ENCODE peak calls at places on chromosomes 4 and X, in ten cellular contexts. One of them, this sample, is unnamed.

GRCh38 chr4:161133877-161134276 is 1029.9 kb downstream of the FSTL5 start:
- DNase-seq in thoracic aorta: no peak
- DNase-seq in BJ: no peak
- DNase-seq in mucosa of descending colon: no peak
- DNase-seq in psoas muscle: no peak
- DNase-seq in BE2C: no peak
- DNase-seq in right lobe of liver: no peak
- DNase-seq in esophagus squamous epithelium: no peak
- DNase-seq in GM13976: no peak
- DNase-seq in CD4-positive, alpha-beta T cell: no peak
- DNase-seq in this sample: no peak

GRCh38 chr4:55181606-55182005 is 56.2 kb upstream of the KDR start:
- DNase-seq in BE2C: no peak
- DNase-seq in right lobe of liver: no peak
- DNase-seq in GM13976: no peak
- DNase-seq in CD4-positive, alpha-beta T cell: no peak
- DNase-seq in mucosa of descending colon: no peak
- DNase-seq in thoracic aorta: no peak
- DNase-seq in psoas muscle: no peak
- DNase-seq in esophagus squamous epithelium: no peak
- DNase-seq in BJ: no peak
- DNase-seq in this sample: no peak

GRCh38 chr4:154487144-154487543 is 4.5 kb downstream of the DCHS2 start:
- DNase-seq in esophagus squamous epithelium: no peak
- DNase-seq in thoracic aorta: no peak
- DNase-seq in right lobe of liver: no peak
- DNase-seq in mucosa of descending colon: no peak
- DNase-seq in GM13976: no peak
- DNase-seq in BJ: no peak
- DNase-seq in CD4-positive, alpha-beta T cell: no peak
- DNase-seq in psoas muscle: peak; percentile 54
- DNase-seq in BE2C: no peak
- DNase-seq in this sample: no peak

GRCh38 chrX:45623266-45623665 is 422.6 kb upstream of the DIPK2B start:
- DNase-seq in right lobe of liver: no peak
- DNase-seq in CD4-positive, alpha-beta T cell: no peak
- DNase-seq in esophagus squamous epithelium: no peak
- DNase-seq in BJ: peak; percentile 90
- DNase-seq in mucosa of descending colon: no peak
- DNase-seq in GM13976: no peak
- DNase-seq in BE2C: no peak
- DNase-seq in psoas muscle: no peak
- DNase-seq in thoracic aorta: no peak
- DNase-seq in this sample: no peak

GRCh38 chr4:168852933-168853713 is 156.9 kb downstream of the CBR4 start:
- DNase-seq in thoracic aorta: no peak
- DNase-seq in right lobe of liver: no peak
- DNase-seq in BE2C: no peak
- DNase-seq in BJ: no peak
- DNase-seq in GM13976: no peak
- DNase-seq in CD4-positive, alpha-beta T cell: no peak
- DNase-seq in esophagus squamous epithelium: no peak
- DNase-seq in psoas muscle: no peak
- DNase-seq in mucosa of descending colon: no peak
- DNase-seq in this sample: peak; percentile 29

GRCh38 chr4:7736436-7737267 is 203.0 kb downstream of the AFAP1 start:
- DNase-seq in right lobe of liver: no peak
- DNase-seq in thoracic aorta: no peak
- DNase-seq in mucosa of descending colon: no peak
- DNase-seq in BE2C: no peak
- DNase-seq in esophagus squamous epithelium: no peak
- DNase-seq in CD4-positive, alpha-beta T cell: no peak
- DNase-seq in psoas muscle: peak; percentile 29
- DNase-seq in BJ: no peak
- DNase-seq in GM13976: no peak
- DNase-seq in this sample: no peak

GRCh38 chr4:53280846-53281245 is 85.0 kb downstream of the SCFD2 start:
- DNase-seq in psoas muscle: no peak
- DNase-seq in esophagus squamous epithelium: no peak
- DNase-seq in BJ: no peak
- DNase-seq in right lobe of liver: no peak
- DNase-seq in CD4-positive, alpha-beta T cell: no peak
- DNase-seq in BE2C: no peak
- DNase-seq in thoracic aorta: no peak
- DNase-seq in GM13976: no peak
- DNase-seq in mucosa of descending colon: no peak
- DNase-seq in this sample: no peak

GRCh38 chr4:1244081-1244977 is 4.6 kb downstream of the CTBP1 start:
- DNase-seq in CD4-positive, alpha-beta T cell: no peak
- DNase-seq in esophagus squamous epithelium: no peak
- DNase-seq in BJ: no peak
- DNase-seq in psoas muscle: peak; percentile 75
- DNase-seq in right lobe of liver: peak; percentile 58
- DNase-seq in thoracic aorta: no peak
- DNase-seq in GM13976: peak; percentile 18
- DNase-seq in BE2C: peak; percentile 10
- DNase-seq in mucosa of descending colon: peak; percentile 51
- DNase-seq in this sample: no peak

GRCh38 chrX:10984213-10984612 is 126.9 kb upstream of the HCCS start:
- DNase-seq in CD4-positive, alpha-beta T cell: no peak
- DNase-seq in right lobe of liver: no peak
- DNase-seq in BE2C: no peak
- DNase-seq in mucosa of descending colon: no peak
- DNase-seq in GM13976: no peak
- DNase-seq in psoas muscle: no peak
- DNase-seq in esophagus squamous epithelium: no peak
- DNase-seq in thoracic aorta: no peak
- DNase-seq in BJ: no peak
- DNase-seq in this sample: no peak

GRCh38 chr4:88143504-88143903 is 14.9 kb downstream of the ABCG2 start:
- DNase-seq in mucosa of descending colon: no peak
- DNase-seq in CD4-positive, alpha-beta T cell: no peak
- DNase-seq in esophagus squamous epithelium: no peak
- DNase-seq in GM13976: no peak
- DNase-seq in right lobe of liver: no peak
- DNase-seq in thoracic aorta: no peak
- DNase-seq in psoas muscle: no peak
- DNase-seq in BE2C: no peak
- DNase-seq in BJ: no peak
- DNase-seq in this sample: no peak

GRCh38 chr4:76550966-76551780 is 116.1 kb downstream of the SHROOM3 start:
- DNase-seq in right lobe of liver: no peak
- DNase-seq in BJ: no peak
- DNase-seq in BE2C: no peak
- DNase-seq in GM13976: no peak
- DNase-seq in mucosa of descending colon: no peak
- DNase-seq in thoracic aorta: no peak
- DNase-seq in esophagus squamous epithelium: no peak
- DNase-seq in CD4-positive, alpha-beta T cell: no peak
- DNase-seq in psoas muscle: no peak
- DNase-seq in this sample: no peak

GRCh38 chr4:8284391-8284790 is 14.8 kb downstream of the HTRA3 start:
- DNase-seq in thoracic aorta: no peak
- DNase-seq in psoas muscle: peak; percentile 43
- DNase-seq in esophagus squamous epithelium: no peak
- DNase-seq in CD4-positive, alpha-beta T cell: no peak
- DNase-seq in right lobe of liver: no peak
- DNase-seq in GM13976: no peak
- DNase-seq in mucosa of descending colon: no peak
- DNase-seq in BJ: no peak
- DNase-seq in BE2C: no peak
- DNase-seq in this sample: no peak

GRCh38 chr4:126411047-126411446 is 1096.3 kb downstream of the FAT4 start:
- DNase-seq in BE2C: no peak
- DNase-seq in esophagus squamous epithelium: no peak
- DNase-seq in psoas muscle: no peak
- DNase-seq in right lobe of liver: no peak
- DNase-seq in mucosa of descending colon: no peak
- DNase-seq in CD4-positive, alpha-beta T cell: no peak
- DNase-seq in BJ: no peak
- DNase-seq in thoracic aorta: no peak
- DNase-seq in GM13976: no peak
- DNase-seq in this sample: no peak

GRCh38 chr4:186067757-186068385 is 1.1 kb upstream of the TLR3 start:
- DNase-seq in psoas muscle: peak; percentile 56
- DNase-seq in CD4-positive, alpha-beta T cell: no peak
- DNase-seq in esophagus squamous epithelium: peak; percentile 2
- DNase-seq in thoracic aorta: no peak
- DNase-seq in BE2C: peak; percentile 49
- DNase-seq in BJ: no peak
- DNase-seq in right lobe of liver: peak; percentile 66
- DNase-seq in mucosa of descending colon: peak; percentile 64
- DNase-seq in GM13976: no peak
- DNase-seq in this sample: peak; percentile 38

GRCh38 chr4:54658321-54659093 is 750 bp downstream of the KIT start:
- DNase-seq in GM13976: peak; percentile 54
- DNase-seq in BE2C: peak; percentile 55
- DNase-seq in BJ: no peak
- DNase-seq in esophagus squamous epithelium: no peak
- DNase-seq in psoas muscle: peak; percentile 56
- DNase-seq in CD4-positive, alpha-beta T cell: no peak
- DNase-seq in right lobe of liver: peak; percentile 49
- DNase-seq in mucosa of descending colon: peak; percentile 70
- DNase-seq in thoracic aorta: no peak
- DNase-seq in this sample: peak; percentile 33

GRCh38 chrX:147848543-147849448 is 62.9 kb upstream of the FMR1 start:
- DNase-seq in thoracic aorta: no peak
- DNase-seq in mucosa of descending colon: no peak
- DNase-seq in BE2C: no peak
- DNase-seq in esophagus squamous epithelium: no peak
- DNase-seq in BJ: no peak
- DNase-seq in CD4-positive, alpha-beta T cell: no peak
- DNase-seq in right lobe of liver: no peak
- DNase-seq in GM13976: no peak
- DNase-seq in psoas muscle: no peak
- DNase-seq in this sample: no peak

GRCh38 chr4:148834804-148835598 is 392.8 kb upstream of the NR3C2 start:
- DNase-seq in BJ: peak; percentile 1
- DNase-seq in GM13976: no peak
- DNase-seq in mucosa of descending colon: no peak
- DNase-seq in psoas muscle: no peak
- DNase-seq in right lobe of liver: no peak
- DNase-seq in CD4-positive, alpha-beta T cell: no peak
- DNase-seq in esophagus squamous epithelium: no peak
- DNase-seq in BE2C: peak; percentile 58
- DNase-seq in thoracic aorta: no peak
- DNase-seq in this sample: no peak

GRCh38 chr4:3342182-3342854 is 49.5 kb downstream of the RGS12 start:
- DNase-seq in CD4-positive, alpha-beta T cell: no peak
- DNase-seq in thoracic aorta: no peak
- DNase-seq in GM13976: no peak
- DNase-seq in BJ: peak; percentile 26
- DNase-seq in esophagus squamous epithelium: no peak
- DNase-seq in BE2C: no peak
- DNase-seq in right lobe of liver: no peak
- DNase-seq in psoas muscle: no peak
- DNase-seq in mucosa of descending colon: no peak
- DNase-seq in this sample: no peak

GRCh38 chr4:145951931-145952330 is 13.3 kb upstream of the ZNF827 start:
- DNase-seq in esophagus squamous epithelium: no peak
- DNase-seq in BJ: no peak
- DNase-seq in mucosa of descending colon: no peak
- DNase-seq in psoas muscle: no peak
- DNase-seq in BE2C: no peak
- DNase-seq in GM13976: no peak
- DNase-seq in thoracic aorta: no peak
- DNase-seq in CD4-positive, alpha-beta T cell: no peak
- DNase-seq in right lobe of liver: no peak
- DNase-seq in this sample: no peak

GRCh38 chr4:8303485-8304281 is 34.1 kb downstream of the HTRA3 start:
- DNase-seq in psoas muscle: peak; percentile 42
- DNase-seq in esophagus squamous epithelium: no peak
- DNase-seq in BE2C: peak; percentile 29
- DNase-seq in right lobe of liver: no peak
- DNase-seq in mucosa of descending colon: no peak
- DNase-seq in GM13976: no peak
- DNase-seq in thoracic aorta: no peak
- DNase-seq in BJ: peak; percentile 51
- DNase-seq in CD4-positive, alpha-beta T cell: no peak
- DNase-seq in this sample: no peak

GRCh38 chrX:9940397-9940796 is 26.8 kb upstream of the CLDN34 start:
- DNase-seq in GM13976: no peak
- DNase-seq in BE2C: no peak
- DNase-seq in mucosa of descending colon: no peak
- DNase-seq in thoracic aorta: no peak
- DNase-seq in psoas muscle: no peak
- DNase-seq in BJ: peak; percentile 13
- DNase-seq in esophagus squamous epithelium: no peak
- DNase-seq in right lobe of liver: no peak
- DNase-seq in CD4-positive, alpha-beta T cell: no peak
- DNase-seq in this sample: no peak

GRCh38 chr4:118981839-118982381 is 93.3 kb downstream of the SYNPO2 start:
- DNase-seq in mucosa of descending colon: no peak
- DNase-seq in GM13976: peak; percentile 66
- DNase-seq in BJ: peak; percentile 88
- DNase-seq in BE2C: peak; percentile 72
- DNase-seq in esophagus squamous epithelium: no peak
- DNase-seq in psoas muscle: no peak
- DNase-seq in right lobe of liver: peak; percentile 23
- DNase-seq in thoracic aorta: peak; percentile 43
- DNase-seq in CD4-positive, alpha-beta T cell: peak; percentile 8
- DNase-seq in this sample: peak; percentile 65
- TF ChIP-seq CTCF in mucosa of descending colon: peak; percentile 42
- TF ChIP-seq CTCF in GM13976: peak; percentile 66
- TF ChIP-seq CTCF in BJ: peak; percentile 66
- TF ChIP-seq CTCF in BE2C: peak; percentile 87
- TF ChIP-seq CTCF in esophagus squamous epithelium: peak; percentile 39
- TF ChIP-seq CTCF in psoas muscle: peak; percentile 81
- TF ChIP-seq CTCF in right lobe of liver: peak; percentile 87
- TF ChIP-seq CTCF in thoracic aorta: peak; percentile 72
- TF ChIP-seq CTCF in CD4-positive, alpha-beta T cell: peak; percentile 69
- TF ChIP-seq CTCF in this sample: peak; percentile 58

GRCh38 chr4:150591284-150591874 is 9.4 kb downstream of the MAB21L2 start:
- DNase-seq in GM13976: no peak
- DNase-seq in right lobe of liver: peak; percentile 14
- DNase-seq in mucosa of descending colon: no peak
- DNase-seq in esophagus squamous epithelium: no peak
- DNase-seq in BE2C: peak; percentile 87
- DNase-seq in BJ: no peak
- DNase-seq in thoracic aorta: no peak
- DNase-seq in CD4-positive, alpha-beta T cell: no peak
- DNase-seq in psoas muscle: no peak
- DNase-seq in this sample: no peak
- TF ChIP-seq CTCF in GM13976: no peak
- TF ChIP-seq CTCF in right lobe of liver: no peak
- TF ChIP-seq CTCF in mucosa of descending colon: no peak
- TF ChIP-seq CTCF in esophagus squamous epithelium: no peak
- TF ChIP-seq CTCF in BE2C: peak; percentile 29
- TF ChIP-seq CTCF in BJ: no peak
- TF ChIP-seq CTCF in thoracic aorta: no peak
- TF ChIP-seq CTCF in CD4-positive, alpha-beta T cell: no peak
- TF ChIP-seq CTCF in psoas muscle: no peak
- TF ChIP-seq CTCF in this sample: no peak

GRCh38 chrX:47814853-47815252 is 21.8 kb upstream of the ZNF81 start:
- DNase-seq in BJ: no peak
- DNase-seq in esophagus squamous epithelium: no peak
- DNase-seq in GM13976: no peak
- DNase-seq in psoas muscle: no peak
- DNase-seq in mucosa of descending colon: no peak
- DNase-seq in thoracic aorta: no peak
- DNase-seq in BE2C: no peak
- DNase-seq in CD4-positive, alpha-beta T cell: no peak
- DNase-seq in right lobe of liver: no peak
- DNase-seq in this sample: no peak
- TF ChIP-seq CTCF in BJ: no peak
- TF ChIP-seq CTCF in esophagus squamous epithelium: no peak
- TF ChIP-seq CTCF in GM13976: no peak
- TF ChIP-seq CTCF in psoas muscle: no peak
- TF ChIP-seq CTCF in mucosa of descending colon: no peak
- TF ChIP-seq CTCF in thoracic aorta: no peak
- TF ChIP-seq CTCF in BE2C: no peak
- TF ChIP-seq CTCF in CD4-positive, alpha-beta T cell: no peak
- TF ChIP-seq CTCF in right lobe of liver: no peak
- TF ChIP-seq CTCF in this sample: no peak

GRCh38 chr4:2280531-2281300 is 18.8 kb upstream of the MXD4 start:
- DNase-seq in thoracic aorta: no peak
- DNase-seq in BE2C: no peak
- DNase-seq in CD4-positive, alpha-beta T cell: no peak
- DNase-seq in right lobe of liver: peak; percentile 20
- DNase-seq in mucosa of descending colon: no peak
- DNase-seq in psoas muscle: no peak
- DNase-seq in GM13976: no peak
- DNase-seq in esophagus squamous epithelium: no peak
- DNase-seq in BJ: no peak
- DNase-seq in this sample: no peak
- TF ChIP-seq CTCF in thoracic aorta: no peak
- TF ChIP-seq CTCF in BE2C: no peak
- TF ChIP-seq CTCF in CD4-positive, alpha-beta T cell: no peak
- TF ChIP-seq CTCF in right lobe of liver: no peak
- TF ChIP-seq CTCF in mucosa of descending colon: no peak
- TF ChIP-seq CTCF in psoas muscle: no peak
- TF ChIP-seq CTCF in GM13976: no peak
- TF ChIP-seq CTCF in esophagus squamous epithelium: no peak
- TF ChIP-seq CTCF in BJ: peak; percentile 11
- TF ChIP-seq CTCF in this sample: no peak